ENCODE peak calls at places on chromosome 14, in five cellular contexts. L is Peyer's patch, B is stomach, C is upper lobe of left lung, G is A673. P is an unnamed sample. For H3K27me3, the result is how much of the 10 kb centered on the place peaks cover.

GRCh38 chr14:28097585-28097984 is 669.0 kb upstream of the FOXG1 start:
- DNase-seq in L (no peak), B (no peak), C (no peak), G (no peak), P (no peak)

GRCh38 chr14:83085141-83085540 is 1551.5 kb upstream of the SEL1L start:
- DNase-seq in L (no peak), B (no peak), C (no peak), G (no peak), P (no peak)

GRCh38 chr14:92759679-92760523 is 11.5 kb upstream of the LGMN start:
- DNase-seq in L (no peak), B (no peak), C (no peak), G (no peak), P (no peak)

GRCh38 chr14:34722723-34723545 is 8.5 kb upstream of the CFL2 start:
- DNase-seq in L (peak), B (peak), C (no peak), G (peak), P (peak)

GRCh38 chr14:88323086-88323519 is at the start of gene KCNK10:
- DNase-seq in L (no peak), B (no peak), C (no peak), G (peak), P (no peak)

GRCh38 chr14:64745511-64746041 is 41.4 kb downstream of the PLEKHG3 start:
- DNase-seq in L (no peak), B (no peak), C (no peak), G (no peak), P (peak)

GRCh38 chr14:34920339-34920738 is 45.2 kb upstream of the BAZ1A start:
- DNase-seq in L (no peak), B (no peak), C (no peak), G (no peak), P (no peak)

GRCh38 chr14:65069874-65070709 is 32.2 kb downstream of the MAX start:
- DNase-seq in L (peak), B (peak), C (peak), G (no peak), P (no peak)

GRCh38 chr14:49783394-49784010 is 15.5 kb downstream of the KLHDC2 start:
- DNase-seq in L (no peak), B (no peak), C (no peak), G (no peak), P (no peak)

GRCh38 chr14:54698501-54698900 is 131.6 kb downstream of the SAMD4A start:
- DNase-seq in L (no peak), B (no peak), C (no peak), G (no peak), P (no peak)

GRCh38 chr14:77979666-77980351 is 179.9 kb downstream of the ADCK1 start:
- DNase-seq in L (no peak), B (no peak), C (no peak), G (peak), P (no peak)

GRCh38 chr14:21454843-21455550 is 926 bp downstream of the CHD8 start:
- DNase-seq in L (no peak), B (no peak), C (no peak), G (no peak), P (no peak)

GRCh38 chr14:26204362-26204953 is 393.4 kb downstream of the NOVA1 start:
- DNase-seq in L (no peak), B (no peak), C (no peak), G (no peak), P (no peak)

GRCh38 chr14:103828315-103828967 is 18.9 kb downstream of the PPP1R13B start:
- DNase-seq in L (no peak), B (peak), C (no peak), G (no peak), P (no peak)

GRCh38 chr14:61280526-61281185 is 482 bp downstream of the TMEM30B start:
- DNase-seq in L (peak), B (peak), C (peak), G (peak), P (peak)

GRCh38 chr14:68599896-68600620 is 192.8 kb downstream of the ZFP36L1 start:
- DNase-seq in L (no peak), B (no peak), C (no peak), G (no peak), P (peak)
- TF ChIP-seq CTCF in L (no peak), B (no peak), C (no peak), G (no peak), P (no peak)

GRCh38 chr14:105930572-105930971 is 404.2 kb downstream of the TMEM121 start:
- DNase-seq in L (no peak), B (no peak), C (no peak), G (no peak), P (no peak)
- H3K27me3 ChIP-seq in L (under half), B (under half), C (under half), G (half or more), P (under half)

GRCh38 chr14:90424075-90424474 is 27.2 kb downstream of the CALM1 start:
- DNase-seq in L (no peak), B (no peak), C (no peak), G (no peak), P (no peak)
- H3K27ac ChIP-seq in L (no peak), B (no peak), C (no peak), G (no peak), P (no peak)

GRCh38 chr14:69363055-69363454 is 35.0 kb downstream of the ERH start:
- DNase-seq in L (no peak), B (no peak), C (no peak), G (no peak), P (peak)
- TF ChIP-seq CTCF in L (no peak), B (no peak), C (no peak), G (no peak), P (peak)

GRCh38 chr14:101620039-101620788 is 58.9 kb downstream of the DIO3 start:
- DNase-seq in L (no peak), B (no peak), C (no peak), G (no peak), P (no peak)

GRCh38 chr14:101620821-101621785 is 59.8 kb downstream of the DIO3 start:
- DNase-seq in L (no peak), B (peak), C (no peak), G (no peak), P (no peak)

GRCh38 chr14:101619484-101619883 is 58.2 kb downstream of the DIO3 start:
- DNase-seq in L (no peak), B (no peak), C (no peak), G (no peak), P (no peak)

GRCh38 chr14:101616202-101616601 is 54.9 kb downstream of the DIO3 start:
- DNase-seq in L (no peak), B (no peak), C (no peak), G (no peak), P (no peak)
- H3K27me3 ChIP-seq in L (under half), B (under half), C (under half), G (half or more), P (under half)